ENCODE peak calls at places on chromosome X, in six cellular contexts. S, M, N, F, Y and B are unnamed samples.

GRCh38 chrX:40156472-40157227 is 58.9 kb upstream of the BCOR start:
- DNase-seq in S (no peak), M (no peak), N (no peak), F (no peak), Y (no peak), B (no peak)

GRCh38 chrX:9899640-9900075 is 67.5 kb upstream of the CLDN34 start:
- DNase-seq in S (no peak), M (peak; percentile 92), N (no peak), F (no peak), Y (no peak), B (no peak)

GRCh38 chrX:5236096-5236495 is 992.6 kb downstream of the NLGN4X start:
- DNase-seq in S (no peak), M (no peak), N (no peak), F (peak; percentile 28), Y (peak; percentile 47), B (no peak)

GRCh38 chrX:38948046-38948445 is 146.8 kb downstream of the MID1IP1 start:
- DNase-seq in S (no peak), M (no peak), N (no peak), F (no peak), Y (no peak), B (no peak)

GRCh38 chrX:16587776-16588175 is 62.2 kb upstream of the S100G start:
- DNase-seq in S (no peak), M (peak; percentile 18), N (no peak), F (no peak), Y (no peak), B (no peak)

GRCh38 chrX:37314526-37314925 is 34.6 kb upstream of the PRRG1 start:
- DNase-seq in S (no peak), M (peak; percentile 87), N (no peak), F (peak; percentile 89), Y (no peak), B (no peak)

GRCh38 chrX:48848847-48849246 is 13.4 kb upstream of the PCSK1N start:
- DNase-seq in S (no peak), M (no peak), N (no peak), F (no peak), Y (no peak), B (no peak)

GRCh38 chrX:6661731-6662130 is 126.8 kb upstream of the VCX3A start:
- DNase-seq in S (no peak), M (no peak), N (no peak), F (no peak), Y (no peak), B (no peak)

GRCh38 chrX:151624677-151625076 is 61.2 kb downstream of the PASD1 start:
- DNase-seq in S (no peak), M (no peak), N (no peak), F (no peak), Y (no peak), B (no peak)

GRCh38 chrX:12308420-12308819 is 170.1 kb downstream of the FRMPD4 start:
- DNase-seq in S (no peak), M (no peak), N (no peak), F (no peak), Y (no peak), B (no peak)

GRCh38 chrX:8345473-8345872 is 119.2 kb upstream of the VCX3B start:
- DNase-seq in S (no peak), M (peak; percentile 80), N (no peak), F (peak; percentile 85), Y (no peak), B (no peak)

GRCh38 chrX:42398967-42399631 is 378.9 kb downstream of the PPP1R2C start:
- DNase-seq in S (no peak), M (no peak), N (no peak), F (no peak), Y (no peak), B (no peak)

GRCh38 chrX:10401239-10401638 is 219.1 kb downstream of the MID1 start:
- DNase-seq in S (no peak), M (no peak), N (no peak), F (no peak), Y (no peak), B (no peak)

GRCh38 chrX:57282568-57282967 is 3.9 kb upstream of the FAAH2 start:
- DNase-seq in S (no peak), M (no peak), N (no peak), F (peak; percentile 10), Y (no peak), B (no peak)

GRCh38 chrX:10855845-10856244 is 235.5 kb upstream of the MID1 start:
- DNase-seq in S (no peak), M (no peak), N (no peak), F (no peak), Y (no peak), B (no peak)

GRCh38 chrX:105608745-105609144 is 213.6 kb upstream of the NRK start:
- DNase-seq in S (no peak), M (peak; percentile 1), N (no peak), F (no peak), Y (no peak), B (no peak)

GRCh38 chrX:126836195-126836594 is 16.7 kb downstream of the PRR32 start:
- DNase-seq in S (no peak), M (no peak), N (no peak), F (no peak), Y (no peak), B (no peak)

GRCh38 chrX:38260231-38260630 is 39.6 kb upstream of the SRPX start:
- DNase-seq in S (no peak), M (no peak), N (no peak), F (peak; percentile 26), Y (peak; percentile 7), B (no peak)

GRCh38 chrX:1221296-1221845 is 8.9 kb upstream of the CRLF2 start:
- DNase-seq in S (no peak), M (no peak), N (no peak), F (no peak), Y (no peak), B (no peak)

GRCh38 chrX:40207626-40208025 is 109.9 kb upstream of the BCOR start:
- DNase-seq in S (no peak), M (peak; percentile 58), N (no peak), F (peak; percentile 59), Y (no peak), B (no peak)

GRCh38 chrX:129996120-129996519 is 13.7 kb downstream of the BCORL1 start:
- DNase-seq in S (no peak), M (peak; percentile 54), N (no peak), F (no peak), Y (no peak), B (no peak)

GRCh38 chrX:153766098-153766817 is 2.2 kb downstream of the PLXNB3 start:
- DNase-seq in S (peak; percentile 4), M (peak; percentile 76), N (peak; percentile 9), F (peak; percentile 37), Y (peak; percentile 13), B (no peak)

GRCh38 chrX:148658115-148658725 is 157.8 kb downstream of the AFF2 start:
- DNase-seq in S (no peak), M (peak; percentile 11), N (no peak), F (no peak), Y (no peak), B (no peak)

GRCh38 chrX:38282044-38282443 is 45.3 kb downstream of the RPGR start:
- DNase-seq in S (no peak), M (no peak), N (no peak), F (no peak), Y (peak; percentile 14), B (no peak)

GRCh38 chrX:47146121-47146935 is 1.3 kb downstream of the RBM10 start:
- DNase-seq in S (no peak), M (no peak), N (no peak), F (peak; percentile 6), Y (no peak), B (no peak)

GRCh38 chrX:41265615-41266014 is 68.3 kb upstream of the DDX3X start:
- DNase-seq in S (peak; percentile 9), M (peak; percentile 73), N (no peak), F (peak; percentile 71), Y (no peak), B (no peak)

GRCh38 chrX:152913354-152913753 is 15.5 kb downstream of the ZNF185 start:
- DNase-seq in S (no peak), M (no peak), N (no peak), F (no peak), Y (no peak), B (no peak)

GRCh38 chrX:103879339-103879738 is 47.3 kb upstream of the RAB9B start:
- DNase-seq in S (no peak), M (peak; percentile 62), N (no peak), F (peak; percentile 82), Y (no peak), B (no peak)

GRCh38 chrX:119206203-119206602 is 29.9 kb upstream of the PGRMC1 start:
- DNase-seq in S (no peak), M (no peak), N (no peak), F (no peak), Y (no peak), B (no peak)

GRCh38 chrX:51955200-51955599 is 61.8 kb downstream of the MAGED1 start:
- DNase-seq in S (no peak), M (no peak), N (no peak), F (no peak), Y (no peak), B (no peak)

GRCh38 chrX:39065051-39065871 is 264.0 kb downstream of the MID1IP1 start:
- DNase-seq in S (no peak), M (no peak), N (no peak), F (no peak), Y (peak; percentile 14), B (no peak)

GRCh38 chrX:123731258-123731986 is 1.4 kb downstream of the THOC2 start:
- DNase-seq in S (no peak), M (peak; percentile 46), N (no peak), F (no peak), Y (peak; percentile 2), B (no peak)

GRCh38 chrX:134431894-134432293 is 28.1 kb upstream of the HPRT1 start:
- DNase-seq in S (no peak), M (peak; percentile 57), N (no peak), F (peak; percentile 72), Y (no peak), B (no peak)

GRCh38 chrX:10615931-10616780 is 4.2 kb downstream of the MID1 start:
- DNase-seq in S (no peak), M (peak; percentile 71), N (no peak), F (peak; percentile 69), Y (peak; percentile 52), B (no peak)

GRCh38 chrX:11406109-11406755 is 113.0 kb downstream of the AMELX start:
- DNase-seq in S (no peak), M (peak; percentile 69), N (no peak), F (no peak), Y (no peak), B (no peak)

GRCh38 chrX:74449937-74450330 is 28.6 kb downstream of the SLC16A2 start:
- DNase-seq in S (no peak), M (peak; percentile 78), N (no peak), F (peak; percentile 84), Y (no peak), B (no peak)

GRCh38 chrX:1451676-1452496 is 823 bp downstream of the ASMTL start:
- DNase-seq in S (no peak), M (no peak), N (no peak), F (no peak), Y (no peak), B (peak; percentile 18)

GRCh38 chrX:134547047-134547679 is 87.2 kb downstream of the HPRT1 start:
- DNase-seq in S (no peak), M (no peak), N (no peak), F (peak; percentile 56), Y (no peak), B (no peak)

GRCh38 chrX:67044029-67044653 is 405.3 kb upstream of the EDA2R start:
- DNase-seq in S (no peak), M (no peak), N (no peak), F (peak; percentile 2), Y (no peak), B (no peak)

GRCh38 chrX:136708348-136708747 is 60.4 kb downstream of the CD40LG start:
- DNase-seq in S (no peak), M (no peak), N (no peak), F (peak; percentile 24), Y (peak; percentile 5), B (no peak)